ENCODE peak calls at places on chromosomes 4 and X, in nine cellular contexts. One of them, this sample, is unnamed.

GRCh38 chr4:3465698-3466671 is 2.9 kb downstream of the DOK7 start:
- DNase-seq in adrenal gland: no peak
- DNase-seq in choroid plexus epithelial cell: no peak
- DNase-seq in tibial artery: no peak
- DNase-seq in heart right ventricle: no peak
- DNase-seq in astrocyte of the spinal cord: no peak
- DNase-seq in right atrium auricular region: no peak
- DNase-seq in fibroblast of lung: no peak
- DNase-seq in esophagus muscularis mucosa: no peak
- DNase-seq in this sample: no peak

GRCh38 chr4:77263247-77263646 is 106.2 kb downstream of the CCNG2 start:
- DNase-seq in adrenal gland: no peak
- DNase-seq in heart right ventricle: no peak
- DNase-seq in tibial artery: no peak
- DNase-seq in fibroblast of lung: peak
- DNase-seq in choroid plexus epithelial cell: peak
- DNase-seq in astrocyte of the spinal cord: no peak
- DNase-seq in right atrium auricular region: no peak
- DNase-seq in esophagus muscularis mucosa: no peak
- DNase-seq in this sample: no peak

GRCh38 chr4:40246547-40246900 is 49.7 kb downstream of the RHOH start:
- DNase-seq in heart right ventricle: no peak
- DNase-seq in astrocyte of the spinal cord: no peak
- DNase-seq in right atrium auricular region: no peak
- DNase-seq in fibroblast of lung: no peak
- DNase-seq in esophagus muscularis mucosa: no peak
- DNase-seq in adrenal gland: no peak
- DNase-seq in choroid plexus epithelial cell: no peak
- DNase-seq in tibial artery: no peak
- DNase-seq in this sample: no peak

GRCh38 chrX:22343192-22343591 is 70.5 kb downstream of the CBLL2 start:
- DNase-seq in fibroblast of lung: no peak
- DNase-seq in tibial artery: no peak
- DNase-seq in choroid plexus epithelial cell: no peak
- DNase-seq in esophagus muscularis mucosa: no peak
- DNase-seq in right atrium auricular region: no peak
- DNase-seq in adrenal gland: no peak
- DNase-seq in heart right ventricle: no peak
- DNase-seq in astrocyte of the spinal cord: no peak
- DNase-seq in this sample: no peak

GRCh38 chrX:121093011-121093410 is 45.6 kb downstream of the GLUD2 start:
- DNase-seq in adrenal gland: no peak
- DNase-seq in heart right ventricle: no peak
- DNase-seq in esophagus muscularis mucosa: no peak
- DNase-seq in fibroblast of lung: no peak
- DNase-seq in tibial artery: no peak
- DNase-seq in right atrium auricular region: no peak
- DNase-seq in astrocyte of the spinal cord: no peak
- DNase-seq in choroid plexus epithelial cell: no peak
- DNase-seq in this sample: no peak

GRCh38 chr4:32455231-32455630 is 1735.1 kb downstream of the PCDH7 start:
- DNase-seq in heart right ventricle: no peak
- DNase-seq in adrenal gland: no peak
- DNase-seq in astrocyte of the spinal cord: peak
- DNase-seq in esophagus muscularis mucosa: no peak
- DNase-seq in choroid plexus epithelial cell: peak
- DNase-seq in right atrium auricular region: no peak
- DNase-seq in tibial artery: no peak
- DNase-seq in fibroblast of lung: no peak
- DNase-seq in this sample: no peak

GRCh38 chr4:5545271-5545670 is 163.1 kb downstream of the EVC2 start:
- DNase-seq in tibial artery: no peak
- DNase-seq in fibroblast of lung: no peak
- DNase-seq in choroid plexus epithelial cell: no peak
- DNase-seq in adrenal gland: no peak
- DNase-seq in heart right ventricle: no peak
- DNase-seq in astrocyte of the spinal cord: no peak
- DNase-seq in right atrium auricular region: no peak
- DNase-seq in esophagus muscularis mucosa: no peak
- DNase-seq in this sample: no peak

GRCh38 chrX:24996096-24996709 is 19.6 kb downstream of the ARX start:
- DNase-seq in adrenal gland: no peak
- DNase-seq in fibroblast of lung: no peak
- DNase-seq in tibial artery: no peak
- DNase-seq in esophagus muscularis mucosa: no peak
- DNase-seq in astrocyte of the spinal cord: no peak
- DNase-seq in choroid plexus epithelial cell: no peak
- DNase-seq in heart right ventricle: no peak
- DNase-seq in right atrium auricular region: no peak
- DNase-seq in this sample: no peak

GRCh38 chr4:2787230-2788100 is 5.4 kb upstream of the SH3BP2 start:
- DNase-seq in choroid plexus epithelial cell: no peak
- DNase-seq in adrenal gland: peak
- DNase-seq in heart right ventricle: no peak
- DNase-seq in tibial artery: peak
- DNase-seq in right atrium auricular region: no peak
- DNase-seq in esophagus muscularis mucosa: no peak
- DNase-seq in fibroblast of lung: no peak
- DNase-seq in astrocyte of the spinal cord: no peak
- DNase-seq in this sample: peak

GRCh38 chr4:60365176-60365575 is 835.0 kb upstream of the ADGRL3 start:
- DNase-seq in adrenal gland: no peak
- DNase-seq in choroid plexus epithelial cell: no peak
- DNase-seq in tibial artery: no peak
- DNase-seq in esophagus muscularis mucosa: no peak
- DNase-seq in astrocyte of the spinal cord: no peak
- DNase-seq in heart right ventricle: no peak
- DNase-seq in fibroblast of lung: no peak
- DNase-seq in right atrium auricular region: no peak
- DNase-seq in this sample: no peak

GRCh38 chrX:150348365-150348764 is 14.8 kb upstream of the MAMLD1 start:
- DNase-seq in astrocyte of the spinal cord: no peak
- DNase-seq in heart right ventricle: no peak
- DNase-seq in choroid plexus epithelial cell: no peak
- DNase-seq in esophagus muscularis mucosa: no peak
- DNase-seq in adrenal gland: no peak
- DNase-seq in fibroblast of lung: no peak
- DNase-seq in tibial artery: no peak
- DNase-seq in right atrium auricular region: no peak
- DNase-seq in this sample: no peak

GRCh38 chr4:109067509-109068205 is 234.8 kb downstream of the COL25A1 start:
- DNase-seq in astrocyte of the spinal cord: peak
- DNase-seq in esophagus muscularis mucosa: no peak
- DNase-seq in choroid plexus epithelial cell: peak
- DNase-seq in fibroblast of lung: peak
- DNase-seq in right atrium auricular region: no peak
- DNase-seq in tibial artery: peak
- DNase-seq in adrenal gland: peak
- DNase-seq in heart right ventricle: no peak
- DNase-seq in this sample: no peak

GRCh38 chr4:151484396-151485102 is 75.6 kb downstream of the FHIP1A start:
- DNase-seq in esophagus muscularis mucosa: no peak
- DNase-seq in astrocyte of the spinal cord: peak
- DNase-seq in right atrium auricular region: no peak
- DNase-seq in choroid plexus epithelial cell: peak
- DNase-seq in heart right ventricle: no peak
- DNase-seq in tibial artery: no peak
- DNase-seq in fibroblast of lung: peak
- DNase-seq in adrenal gland: peak
- DNase-seq in this sample: no peak
- H3K4me3 ChIP-seq in esophagus muscularis mucosa: no peak
- H3K4me3 ChIP-seq in astrocyte of the spinal cord: no peak
- H3K4me3 ChIP-seq in right atrium auricular region: no peak
- H3K4me3 ChIP-seq in choroid plexus epithelial cell: no peak
- H3K4me3 ChIP-seq in heart right ventricle: no peak
- H3K4me3 ChIP-seq in tibial artery: no peak
- H3K4me3 ChIP-seq in fibroblast of lung: no peak
- H3K4me3 ChIP-seq in adrenal gland: no peak
- H3K4me3 ChIP-seq in this sample: no peak

GRCh38 chr4:6643141-6643847 is 2.8 kb downstream of the MRFAP1 start:
- DNase-seq in astrocyte of the spinal cord: no peak
- DNase-seq in heart right ventricle: no peak
- DNase-seq in fibroblast of lung: no peak
- DNase-seq in adrenal gland: no peak
- DNase-seq in right atrium auricular region: no peak
- DNase-seq in esophagus muscularis mucosa: no peak
- DNase-seq in choroid plexus epithelial cell: no peak
- DNase-seq in tibial artery: no peak
- DNase-seq in this sample: no peak
- H3K4me3 ChIP-seq in astrocyte of the spinal cord: no peak
- H3K4me3 ChIP-seq in heart right ventricle: no peak
- H3K4me3 ChIP-seq in fibroblast of lung: no peak
- H3K4me3 ChIP-seq in adrenal gland: no peak
- H3K4me3 ChIP-seq in right atrium auricular region: no peak
- H3K4me3 ChIP-seq in esophagus muscularis mucosa: no peak
- H3K4me3 ChIP-seq in choroid plexus epithelial cell: no peak
- H3K4me3 ChIP-seq in tibial artery: no peak
- H3K4me3 ChIP-seq in this sample: no peak

GRCh38 chrX:77446029-77446585 is 1.1 kb upstream of the FGF16 start:
- DNase-seq in heart right ventricle: no peak
- DNase-seq in choroid plexus epithelial cell: no peak
- DNase-seq in tibial artery: no peak
- DNase-seq in right atrium auricular region: no peak
- DNase-seq in fibroblast of lung: no peak
- DNase-seq in astrocyte of the spinal cord: no peak
- DNase-seq in adrenal gland: no peak
- DNase-seq in esophagus muscularis mucosa: no peak
- DNase-seq in this sample: no peak
- H3K4me3 ChIP-seq in heart right ventricle: peak
- H3K4me3 ChIP-seq in choroid plexus epithelial cell: peak
- H3K4me3 ChIP-seq in tibial artery: peak
- H3K4me3 ChIP-seq in right atrium auricular region: peak
- H3K4me3 ChIP-seq in fibroblast of lung: peak
- H3K4me3 ChIP-seq in astrocyte of the spinal cord: peak
- H3K4me3 ChIP-seq in adrenal gland: peak
- H3K4me3 ChIP-seq in esophagus muscularis mucosa: peak
- H3K4me3 ChIP-seq in this sample: peak

DNA sequence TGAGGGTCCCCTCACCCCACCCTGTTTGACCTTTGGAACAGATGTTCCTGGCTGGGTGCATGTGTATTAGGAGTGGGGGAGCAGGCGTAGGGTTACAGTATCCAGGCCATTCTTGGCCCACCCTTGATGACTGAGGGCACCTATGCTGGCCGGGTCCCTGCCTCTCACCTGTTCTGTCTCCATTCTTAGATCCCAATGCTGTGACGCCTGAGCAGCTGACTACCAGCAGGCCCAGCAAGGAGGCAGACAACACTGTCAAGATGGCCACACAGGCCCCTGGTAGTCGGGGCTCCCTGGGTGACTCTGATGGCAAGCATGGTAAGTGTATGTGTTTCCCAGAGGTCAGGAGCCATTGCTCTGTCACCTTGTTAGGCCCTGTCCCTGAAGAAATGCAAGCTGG is 10.9 kb downstream of the EFNB1 start:
- DNase-seq in tibial artery: no peak
- DNase-seq in fibroblast of lung: no peak
- DNase-seq in adrenal gland: no peak
- DNase-seq in astrocyte of the spinal cord: no peak
- DNase-seq in right atrium auricular region: no peak
- DNase-seq in esophagus muscularis mucosa: no peak
- DNase-seq in heart right ventricle: no peak
- DNase-seq in choroid plexus epithelial cell: no peak
- DNase-seq in this sample: no peak
- H3K4me3 ChIP-seq in tibial artery: no peak
- H3K4me3 ChIP-seq in fibroblast of lung: no peak
- H3K4me3 ChIP-seq in adrenal gland: no peak
- H3K4me3 ChIP-seq in astrocyte of the spinal cord: no peak
- H3K4me3 ChIP-seq in right atrium auricular region: no peak
- H3K4me3 ChIP-seq in esophagus muscularis mucosa: no peak
- H3K4me3 ChIP-seq in heart right ventricle: no peak
- H3K4me3 ChIP-seq in choroid plexus epithelial cell: no peak
- H3K4me3 ChIP-seq in this sample: no peak

GRCh38 chr4:102344520-102344954 is 745 bp downstream of the SLC39A8 start:
- DNase-seq in astrocyte of the spinal cord: peak
- DNase-seq in fibroblast of lung: peak
- DNase-seq in heart right ventricle: peak
- DNase-seq in esophagus muscularis mucosa: no peak
- DNase-seq in choroid plexus epithelial cell: peak
- DNase-seq in adrenal gland: peak
- DNase-seq in right atrium auricular region: peak
- DNase-seq in tibial artery: peak
- DNase-seq in this sample: no peak

GRCh38 chr4:102343964-102344519 is 1.2 kb downstream of the SLC39A8 start:
- DNase-seq in esophagus muscularis mucosa: no peak
- DNase-seq in heart right ventricle: no peak
- DNase-seq in tibial artery: no peak
- DNase-seq in fibroblast of lung: no peak
- DNase-seq in astrocyte of the spinal cord: no peak
- DNase-seq in choroid plexus epithelial cell: no peak
- DNase-seq in adrenal gland: no peak
- DNase-seq in right atrium auricular region: peak
- DNase-seq in this sample: no peak

GRCh38 chr4:102348701-102349100 is 3.4 kb upstream of the SLC39A8 start:
- DNase-seq in fibroblast of lung: no peak
- DNase-seq in right atrium auricular region: no peak
- DNase-seq in esophagus muscularis mucosa: no peak
- DNase-seq in tibial artery: no peak
- DNase-seq in choroid plexus epithelial cell: no peak
- DNase-seq in adrenal gland: no peak
- DNase-seq in heart right ventricle: no peak
- DNase-seq in astrocyte of the spinal cord: no peak
- DNase-seq in this sample: no peak

GRCh38 chr4:102344955-102345794 is at the start of gene SLC39A8:
- DNase-seq in right atrium auricular region: peak
- DNase-seq in adrenal gland: peak
- DNase-seq in heart right ventricle: peak
- DNase-seq in fibroblast of lung: peak
- DNase-seq in tibial artery: peak
- DNase-seq in esophagus muscularis mucosa: peak
- DNase-seq in choroid plexus epithelial cell: peak
- DNase-seq in astrocyte of the spinal cord: peak
- DNase-seq in this sample: peak

DNA sequence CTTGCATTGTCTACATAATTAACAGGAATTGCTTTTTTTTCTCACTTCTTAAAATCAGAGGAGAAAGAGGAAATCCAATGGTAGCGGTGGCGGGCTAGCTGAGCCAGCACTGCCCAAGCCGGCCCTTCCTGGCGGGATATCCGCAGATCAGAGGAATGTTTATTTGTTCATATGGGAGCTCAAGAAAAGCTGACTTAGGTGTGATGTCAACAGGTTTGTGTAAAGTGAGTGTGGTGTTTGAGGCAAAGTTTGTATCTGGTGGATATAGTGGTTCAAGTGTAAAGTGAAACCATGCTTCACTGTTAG is 466 bp upstream of the SLC39A8 start:
- DNase-seq in right atrium auricular region: no peak
- DNase-seq in esophagus muscularis mucosa: no peak
- DNase-seq in adrenal gland: no peak
- DNase-seq in choroid plexus epithelial cell: peak
- DNase-seq in heart right ventricle: peak
- DNase-seq in astrocyte of the spinal cord: no peak
- DNase-seq in fibroblast of lung: no peak
- DNase-seq in tibial artery: no peak
- DNase-seq in this sample: no peak
- H3K4me3 ChIP-seq in right atrium auricular region: peak
- H3K4me3 ChIP-seq in esophagus muscularis mucosa: peak
- H3K4me3 ChIP-seq in adrenal gland: peak
- H3K4me3 ChIP-seq in choroid plexus epithelial cell: peak
- H3K4me3 ChIP-seq in heart right ventricle: peak
- H3K4me3 ChIP-seq in astrocyte of the spinal cord: peak
- H3K4me3 ChIP-seq in fibroblast of lung: peak
- H3K4me3 ChIP-seq in tibial artery: peak
- H3K4me3 ChIP-seq in this sample: peak

This sample was measured in GM12864.